ENCODE peak calls at places on chromosomes 11 and 22, in ten cellular contexts. E is activated CD8-positive, alpha-beta memory T cell treated with anti-CD3 and anti-CD28 coated beads for 1 hour; Y is brain microvascular endothelial cell; U is AG09309; B is HT1080; H is hippocampal formation; T is substantia nigra; V is T1000; M is mesendoderm; F is GM12865. P is an unnamed sample.

GRCh38 chr11:73538381-73538872 is 59.5 kb downstream of the FAM168A start:
- DNase-seq in H (no peak), M (peak), Y (no peak), U (no peak), E (no peak), B (peak), V (no peak), F (peak), T (no peak), P (no peak)

GRCh38 chr11:26947379-26947844 is 46.5 kb upstream of the FIBIN start:
- DNase-seq in F (no peak), E (no peak), B (peak), M (no peak), U (peak), Y (peak), H (no peak), T (no peak), V (peak), P (no peak)

GRCh38 chr22:31734512-31734911 is 15.4 kb downstream of the PRR14L start:
- DNase-seq in M (peak), T (no peak), H (no peak), E (no peak), Y (peak), V (no peak), B (peak), U (no peak), F (no peak), P (no peak)

GRCh38 chr22:44710474-44711235 is 8.7 kb downstream of the PRR5 start:
- DNase-seq in F (peak), U (no peak), T (no peak), B (no peak), M (no peak), H (no peak), E (peak), V (no peak), Y (no peak), P (no peak)

GRCh38 chr22:19397729-19398094 is 33.8 kb downstream of the HIRA start:
- DNase-seq in E (no peak), H (no peak), B (no peak), Y (no peak), V (no peak), T (no peak), U (no peak), F (no peak), M (no peak), P (no peak)

GRCh38 chr22:31244044-31244942 is 32.2 kb downstream of the LIMK2 start:
- DNase-seq in B (peak), M (peak), T (no peak), U (no peak), H (no peak), Y (peak), V (no peak), E (no peak), F (no peak), P (no peak)

GRCh38 chr11:130522284-130522961 is 74.0 kb downstream of the ADAMTS15 start:
- DNase-seq in B (peak), Y (peak), U (peak), T (no peak), F (no peak), M (peak), E (no peak), H (no peak), V (peak), P (no peak)

GRCh38 chr11:77068461-77069335 is 1.9 kb downstream of the CAPN5 start:
- DNase-seq in Y (no peak), V (no peak), F (no peak), T (no peak), B (no peak), M (no peak), U (no peak), H (no peak), E (no peak), P (no peak)

GRCh38 chr22:27489265-27489675 is 312.3 kb downstream of the MN1 start:
- DNase-seq in V (peak), H (no peak), B (peak), T (no peak), Y (peak), E (no peak), M (no peak), F (no peak), U (no peak), P (no peak)

GRCh38 chr11:86740628-86741488 is 59.5 kb upstream of the PRSS23 start:
- DNase-seq in F (no peak), T (no peak), Y (peak), V (peak), E (no peak), B (peak), M (peak), U (peak), H (no peak), P (no peak)

GRCh38 chr11:71064702-71065515 is 187.5 kb downstream of the SHANK2 start:
- DNase-seq in V (no peak), B (no peak), H (no peak), F (no peak), Y (no peak), T (no peak), E (no peak), M (no peak), U (no peak), P (no peak)

GRCh38 chr11:19715373-19715772 is 2.7 kb downstream of the NAV2 start:
- DNase-seq in Y (peak), E (no peak), V (peak), U (peak), F (no peak), T (no peak), M (no peak), B (peak), H (no peak), P (no peak)

GRCh38 chr22:31764785-31765184 is 11.0 kb downstream of the DEPDC5 start:
- DNase-seq in H (no peak), Y (no peak), B (no peak), T (no peak), F (no peak), V (no peak), M (peak), E (no peak), U (no peak), P (no peak)

GRCh38 chr11:12864316-12865156 is 144.6 kb upstream of the RASSF10 start:
- DNase-seq in E (no peak), M (peak), Y (peak), V (no peak), F (peak), T (no peak), H (no peak), U (peak), B (peak), P (no peak)

GRCh38 chr11:45102810-45103621 is 43.4 kb upstream of the PRDM11 start:
- DNase-seq in T (peak), V (no peak), H (peak), M (peak), E (peak), Y (peak), B (peak), U (peak), F (peak), P (peak)

GRCh38 chr11:102620858-102621561 is 4.1 kb downstream of the MMP20 start:
- DNase-seq in V (no peak), Y (peak), T (no peak), B (peak), H (no peak), M (no peak), F (no peak), U (no peak), E (no peak), P (no peak)

GRCh38 chr11:85170184-85170583 is 457.0 kb downstream of the DLG2 start:
- DNase-seq in F (no peak), T (no peak), Y (peak), U (no peak), V (peak), E (no peak), M (peak), B (peak), H (no peak), P (no peak)

GRCh38 chr11:79440451-79441158 is at the start of gene TENM4:
- DNase-seq in T (peak), F (peak), V (peak), U (peak), H (peak), M (peak), E (no peak), Y (no peak), B (peak), P (no peak)

GRCh38 chr11:12377824-12378593 is 638 bp downstream of the PARVA start:
- DNase-seq in B (peak), U (peak), V (peak), E (no peak), T (peak), Y (peak), F (no peak), H (no peak), M (peak), P (no peak)

GRCh38 chr11:99505319-99505718 is 484.6 kb downstream of the CNTN5 start:
- DNase-seq in B (peak), M (no peak), F (no peak), U (peak), H (no peak), V (no peak), T (no peak), Y (peak), E (no peak), P (no peak)

GRCh38 chr11:59551651-59552521 is 40.5 kb downstream of the OR4D9 start:
- DNase-seq in F (peak), M (peak), B (peak), T (no peak), H (peak), V (peak), E (no peak), Y (peak), U (no peak), P (no peak)

GRCh38 chr11:80727315-80727714 is 1286.5 kb upstream of the TENM4 start:
- DNase-seq in E (no peak), Y (peak), M (peak), H (peak), V (no peak), U (no peak), B (peak), F (peak), T (no peak), P (no peak)

GRCh38 chr11:4654635-4655335 is 11.0 kb downstream of the OR51E1 start:
- DNase-seq in F (no peak), U (no peak), Y (no peak), T (no peak), M (no peak), B (no peak), H (no peak), V (no peak), E (no peak), P (no peak)

GRCh38 chr11:125940145-125940544 is 5.7 kb upstream of the VSIG10L2 start:
- DNase-seq in H (no peak), T (no peak), V (no peak), E (no peak), B (no peak), M (no peak), Y (no peak), F (no peak), U (no peak), P (no peak)

GRCh38 chr11:78798567-78799170 is 224.0 kb upstream of the NARS2 start:
- DNase-seq in V (no peak), M (peak), T (peak), Y (peak), H (peak), B (peak), F (peak), E (no peak), U (no peak), P (no peak)

P was measured in activated T-helper 1 cell treated with anti-CD3 and anti-CD28 coated beads, Interleukin-12 subunit alpha, Interleukin-12 subunit beta, Interleukin-2, Interleukin-4 antibody, amounts not matched to agents 30 ng/mL and 10 ng/mL and 1 ng/mL, durations not matched to agents 14 hours and 24 hours and 36 hours.